ENCODE peak calls at places on chromosomes 2 and 18, in seven cellular contexts. One of them, this sample, is unnamed.

GRCh38 chr2:74491671-74492544 is 7.5 kb downstream of the LBX2 start:
- DNase-seq in H9: no peak
- DNase-seq in mesenchymal stem cell: no peak
- DNase-seq in mesendoderm: no peak
- DNase-seq in trophoblast cell: no peak
- DNase-seq in H1: no peak
- DNase-seq in neuronal stem cell: no peak
- DNase-seq in this sample: no peak

GRCh38 chr2:199973703-199974102 is 18.3 kb downstream of the MAIP1 start:
- DNase-seq in neuronal stem cell: no peak
- DNase-seq in trophoblast cell: peak
- DNase-seq in H9: no peak
- DNase-seq in mesenchymal stem cell: peak
- DNase-seq in H1: no peak
- DNase-seq in mesendoderm: peak
- DNase-seq in this sample: peak

GRCh38 chr2:127086800-127087737 is 19.9 kb downstream of the BIN1 start:
- DNase-seq in mesenchymal stem cell: peak
- DNase-seq in neuronal stem cell: peak
- DNase-seq in mesendoderm: peak
- DNase-seq in H1: peak
- DNase-seq in trophoblast cell: no peak
- DNase-seq in H9: peak
- DNase-seq in this sample: peak

GRCh38 chr2:634041-634440 is 43.2 kb downstream of the TMEM18 start:
- DNase-seq in neuronal stem cell: no peak
- DNase-seq in H9: no peak
- DNase-seq in trophoblast cell: no peak
- DNase-seq in mesendoderm: no peak
- DNase-seq in mesenchymal stem cell: no peak
- DNase-seq in H1: peak
- DNase-seq in this sample: no peak

GRCh38 chr2:127200962-127201361 is 19.1 kb downstream of the CYP27C1 start:
- DNase-seq in mesendoderm: no peak
- DNase-seq in H1: no peak
- DNase-seq in H9: no peak
- DNase-seq in mesenchymal stem cell: no peak
- DNase-seq in neuronal stem cell: no peak
- DNase-seq in trophoblast cell: no peak
- DNase-seq in this sample: no peak

GRCh38 chr2:223460774-223461211 is 141.4 kb downstream of the SCG2 start:
- DNase-seq in H9: no peak
- DNase-seq in trophoblast cell: peak
- DNase-seq in mesenchymal stem cell: peak
- DNase-seq in mesendoderm: peak
- DNase-seq in neuronal stem cell: no peak
- DNase-seq in H1: no peak
- DNase-seq in this sample: peak

GRCh38 chr2:137948894-137949293 is 15.4 kb upstream of the HNMT start:
- DNase-seq in mesenchymal stem cell: no peak
- DNase-seq in neuronal stem cell: no peak
- DNase-seq in trophoblast cell: no peak
- DNase-seq in H9: no peak
- DNase-seq in H1: no peak
- DNase-seq in mesendoderm: no peak
- DNase-seq in this sample: no peak

GRCh38 chr18:46764586-46764985 is 7.7 kb upstream of the ST8SIA5 start:
- DNase-seq in trophoblast cell: no peak
- DNase-seq in H1: no peak
- DNase-seq in mesenchymal stem cell: no peak
- DNase-seq in mesendoderm: no peak
- DNase-seq in neuronal stem cell: no peak
- DNase-seq in H9: no peak
- DNase-seq in this sample: no peak

GRCh38 chr2:56018202-56018601 is 94.6 kb upstream of the EFEMP1 start:
- DNase-seq in mesendoderm: no peak
- DNase-seq in neuronal stem cell: no peak
- DNase-seq in trophoblast cell: no peak
- DNase-seq in H1: no peak
- DNase-seq in H9: no peak
- DNase-seq in mesenchymal stem cell: no peak
- DNase-seq in this sample: no peak

GRCh38 chr18:7754258-7754657 is 187.1 kb downstream of the PTPRM start:
- DNase-seq in trophoblast cell: no peak
- DNase-seq in H1: no peak
- DNase-seq in H9: no peak
- DNase-seq in mesenchymal stem cell: peak
- DNase-seq in neuronal stem cell: no peak
- DNase-seq in mesendoderm: no peak
- DNase-seq in this sample: peak

GRCh38 chr2:21220930-21221329 is 97.2 kb downstream of the TDRD15 start:
- DNase-seq in mesenchymal stem cell: no peak
- DNase-seq in neuronal stem cell: no peak
- DNase-seq in H1: no peak
- DNase-seq in mesendoderm: no peak
- DNase-seq in trophoblast cell: no peak
- DNase-seq in H9: no peak
- DNase-seq in this sample: no peak

GRCh38 chr18:43757273-43757672 is 480.0 kb upstream of the SYT4 start:
- DNase-seq in H1: no peak
- DNase-seq in mesenchymal stem cell: no peak
- DNase-seq in mesendoderm: no peak
- DNase-seq in neuronal stem cell: no peak
- DNase-seq in H9: no peak
- DNase-seq in trophoblast cell: no peak
- DNase-seq in this sample: no peak
- H4K8ac ChIP-seq in H1: no peak
- H4K8ac ChIP-seq in mesenchymal stem cell: no peak
- H4K8ac ChIP-seq in mesendoderm: no peak
- H4K8ac ChIP-seq in neuronal stem cell: no peak
- H4K8ac ChIP-seq in H9: no peak
- H4K8ac ChIP-seq in trophoblast cell: no peak
- H4K8ac ChIP-seq in this sample: no peak

GRCh38 chr2:234853739-234854138 is 98.1 kb upstream of the SH3BP4 start:
- DNase-seq in neuronal stem cell: no peak
- DNase-seq in H9: no peak
- DNase-seq in mesenchymal stem cell: peak
- DNase-seq in H1: no peak
- DNase-seq in mesendoderm: no peak
- DNase-seq in trophoblast cell: no peak
- DNase-seq in this sample: peak
- H4K8ac ChIP-seq in neuronal stem cell: no peak
- H4K8ac ChIP-seq in H9: no peak
- H4K8ac ChIP-seq in mesenchymal stem cell: no peak
- H4K8ac ChIP-seq in H1: no peak
- H4K8ac ChIP-seq in mesendoderm: no peak
- H4K8ac ChIP-seq in trophoblast cell: no peak
- H4K8ac ChIP-seq in this sample: no peak

DNA sequence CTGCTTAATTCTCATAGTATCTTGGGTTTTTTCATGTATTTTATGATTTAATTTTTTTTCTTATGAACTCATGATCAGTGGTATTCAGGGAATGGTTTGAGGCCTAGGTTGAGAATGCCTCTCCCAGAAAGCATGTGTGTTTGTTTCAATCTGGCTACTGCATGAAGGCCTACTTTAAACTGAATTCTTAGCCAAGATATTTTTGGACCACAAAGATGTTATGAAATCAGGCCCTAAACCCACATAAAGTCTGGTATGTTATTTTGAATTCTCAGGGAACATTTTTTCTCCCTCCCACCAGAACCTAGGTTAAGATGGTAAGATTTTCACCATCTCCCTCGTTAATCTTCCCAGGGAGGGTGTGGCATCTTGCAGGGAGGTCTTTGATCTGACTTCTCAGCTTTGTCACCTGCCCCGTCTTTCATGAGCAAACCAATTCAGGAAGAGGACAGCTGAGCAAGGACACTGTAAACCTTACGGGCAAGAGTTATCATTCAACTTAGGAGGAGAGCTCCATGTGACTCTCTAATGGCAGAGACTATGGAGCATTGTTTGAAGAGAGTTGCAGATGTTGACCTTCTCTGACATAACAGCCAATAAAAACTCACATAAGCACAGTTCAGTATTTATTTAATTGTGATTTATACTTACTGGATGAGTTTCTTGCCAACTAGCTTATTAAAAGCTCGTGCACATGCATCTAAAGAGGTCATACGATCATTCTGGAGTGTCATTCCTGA is 21.3 kb upstream of the ACKR3 start:
- DNase-seq in neuronal stem cell: no peak
- DNase-seq in mesendoderm: no peak
- DNase-seq in H9: no peak
- DNase-seq in mesenchymal stem cell: no peak
- DNase-seq in H1: no peak
- DNase-seq in trophoblast cell: peak
- DNase-seq in this sample: no peak
- H4K8ac ChIP-seq in neuronal stem cell: no peak
- H4K8ac ChIP-seq in mesendoderm: no peak
- H4K8ac ChIP-seq in H9: no peak
- H4K8ac ChIP-seq in mesenchymal stem cell: no peak
- H4K8ac ChIP-seq in H1: no peak
- H4K8ac ChIP-seq in trophoblast cell: no peak
- H4K8ac ChIP-seq in this sample: no peak

GRCh38 chr18:53795061-53795460 is 429.4 kb downstream of the MBD2 start:
- DNase-seq in H9: no peak
- DNase-seq in mesenchymal stem cell: no peak
- DNase-seq in H1: no peak
- DNase-seq in neuronal stem cell: no peak
- DNase-seq in mesendoderm: no peak
- DNase-seq in trophoblast cell: no peak
- DNase-seq in this sample: no peak

GRCh38 chr18:53792762-53793161 is 431.7 kb downstream of the MBD2 start:
- DNase-seq in neuronal stem cell: no peak
- DNase-seq in mesenchymal stem cell: no peak
- DNase-seq in trophoblast cell: no peak
- DNase-seq in mesendoderm: peak
- DNase-seq in H1: no peak
- DNase-seq in H9: no peak
- DNase-seq in this sample: no peak

GRCh38 chr18:53790817-53791216 is 433.7 kb downstream of the MBD2 start:
- DNase-seq in mesenchymal stem cell: no peak
- DNase-seq in trophoblast cell: no peak
- DNase-seq in neuronal stem cell: no peak
- DNase-seq in H1: no peak
- DNase-seq in mesendoderm: no peak
- DNase-seq in H9: no peak
- DNase-seq in this sample: no peak

GRCh38 chr18:53785811-53786210 is 438.7 kb downstream of the MBD2 start:
- DNase-seq in H9: no peak
- DNase-seq in mesenchymal stem cell: no peak
- DNase-seq in mesendoderm: no peak
- DNase-seq in H1: no peak
- DNase-seq in neuronal stem cell: no peak
- DNase-seq in trophoblast cell: no peak
- DNase-seq in this sample: no peak

GRCh38 chr18:53789376-53790247 is 434.9 kb downstream of the MBD2 start:
- DNase-seq in mesendoderm: no peak
- DNase-seq in trophoblast cell: no peak
- DNase-seq in H9: no peak
- DNase-seq in neuronal stem cell: no peak
- DNase-seq in H1: no peak
- DNase-seq in mesenchymal stem cell: no peak
- DNase-seq in this sample: no peak
- H4K8ac ChIP-seq in mesendoderm: no peak
- H4K8ac ChIP-seq in trophoblast cell: no peak
- H4K8ac ChIP-seq in H9: no peak
- H4K8ac ChIP-seq in neuronal stem cell: no peak
- H4K8ac ChIP-seq in H1: no peak
- H4K8ac ChIP-seq in mesenchymal stem cell: no peak
- H4K8ac ChIP-seq in this sample: no peak

DNA sequence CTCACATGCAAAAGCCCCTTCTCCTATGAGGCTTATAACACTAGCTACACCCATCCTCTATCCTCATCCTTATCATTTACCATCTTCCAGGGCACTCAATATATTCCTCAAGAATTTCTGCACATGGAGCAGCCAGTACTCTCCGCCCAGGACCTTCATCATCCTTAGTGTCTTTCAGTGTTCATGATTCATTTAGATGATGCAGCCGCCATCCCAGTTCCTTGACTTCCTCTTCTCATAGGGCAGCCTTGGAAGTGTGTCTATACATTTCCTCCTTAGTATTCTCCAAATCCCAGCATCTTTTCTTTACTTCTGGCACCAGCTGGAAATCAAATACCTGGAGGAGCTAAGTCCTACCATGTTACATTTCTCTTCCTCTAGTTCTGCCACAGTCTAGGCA is 3.0 kb upstream of the ITSN2 start:
- DNase-seq in mesendoderm: no peak
- DNase-seq in mesenchymal stem cell: no peak
- DNase-seq in neuronal stem cell: no peak
- DNase-seq in H9: no peak
- DNase-seq in H1: no peak
- DNase-seq in trophoblast cell: no peak
- DNase-seq in this sample: no peak
- H4K8ac ChIP-seq in mesendoderm: no peak
- H4K8ac ChIP-seq in mesenchymal stem cell: no peak
- H4K8ac ChIP-seq in neuronal stem cell: no peak
- H4K8ac ChIP-seq in H9: no peak
- H4K8ac ChIP-seq in H1: no peak
- H4K8ac ChIP-seq in trophoblast cell: no peak
- H4K8ac ChIP-seq in this sample: no peak

DNA sequence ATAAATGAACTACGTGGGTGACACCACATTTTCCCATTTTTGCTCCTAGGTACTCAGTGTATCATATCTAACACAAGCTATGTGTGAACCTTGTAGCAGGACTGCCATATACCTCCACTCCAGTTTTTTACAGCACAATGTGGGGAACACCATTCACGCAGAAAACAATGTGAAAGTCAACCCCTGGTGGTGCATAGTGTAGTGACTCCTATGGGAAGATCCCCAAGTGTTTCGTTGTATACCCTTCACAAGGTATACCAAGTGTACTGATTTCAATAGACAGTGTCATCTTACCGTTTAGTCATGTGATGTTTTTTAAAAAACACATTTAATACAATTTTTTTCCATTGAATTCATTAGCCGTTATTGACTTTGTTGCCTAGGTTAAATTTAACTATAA is 68.1 kb downstream of the ANKRD12 start:
- DNase-seq in mesendoderm: peak
- DNase-seq in H9: no peak
- DNase-seq in trophoblast cell: no peak
- DNase-seq in H1: no peak
- DNase-seq in neuronal stem cell: no peak
- DNase-seq in mesenchymal stem cell: no peak
- DNase-seq in this sample: no peak
- H4K8ac ChIP-seq in mesendoderm: no peak
- H4K8ac ChIP-seq in H9: no peak
- H4K8ac ChIP-seq in trophoblast cell: no peak
- H4K8ac ChIP-seq in H1: no peak
- H4K8ac ChIP-seq in neuronal stem cell: no peak
- H4K8ac ChIP-seq in mesenchymal stem cell: no peak
- H4K8ac ChIP-seq in this sample: no peak

This sample was measured in IMR-90.